ENCODE peak calls at places on chromosomes 2 and 18, in four cellular contexts. J is heart right ventricle, R is tibial artery, C is left ventricle myocardium inferior. L is an unnamed sample. For H3K27me3, the result is how much of the 10 kb centered on the place peaks cover.

GRCh38 chr2:196249860-196250259 is 78.5 kb upstream of the STK17B start:
- DNase-seq in J (no peak), R (no peak), C (no peak), L (no peak)

GRCh38 chr18:23958036-23958435 is 56.5 kb upstream of the TTC39C start:
- DNase-seq in J (peak), R (peak), C (peak), L (no peak)

GRCh38 chr2:1483551-1483950 is 70.3 kb downstream of the TPO start:
- DNase-seq in J (no peak), R (no peak), C (no peak), L (no peak)

GRCh38 chr2:147149589-147150245 is 695.1 kb upstream of the ACVR2A start:
- DNase-seq in J (no peak), R (no peak), C (no peak), L (no peak)

GRCh38 chr18:43830905-43831304 is 553.6 kb upstream of the SYT4 start:
- DNase-seq in J (no peak), R (no peak), C (no peak), L (no peak)

GRCh38 chr2:239195992-239196391 is 204.8 kb downstream of the HDAC4 start:
- DNase-seq in J (no peak), R (peak), C (no peak), L (no peak)

GRCh38 chr2:27118525-27119329 is at the start of gene CGREF1:
- DNase-seq in J (no peak), R (no peak), C (no peak), L (no peak)

GRCh38 chr2:6370753-6371152 is 495.0 kb downstream of the CMPK2 start:
- DNase-seq in J (no peak), R (no peak), C (no peak), L (no peak)

GRCh38 chr2:42970151-42970550 is 177.8 kb upstream of the HAAO start:
- DNase-seq in J (no peak), R (no peak), C (no peak), L (no peak)

GRCh38 chr2:171248205-171248662 is 87.5 kb upstream of the TLK1 start:
- DNase-seq in J (no peak), R (no peak), C (no peak), L (no peak)

GRCh38 chr2:6769346-6769745 is 96.4 kb downstream of the CMPK2 start:
- DNase-seq in J (no peak), R (no peak), C (no peak), L (no peak)

GRCh38 chr2:141015339-141016047 is 1115.3 kb downstream of the LRP1B start:
- DNase-seq in J (peak), R (no peak), C (peak), L (no peak)

GRCh38 chr2:182447843-182448242 is 21.0 kb upstream of the PDE1A start:
- DNase-seq in J (no peak), R (no peak), C (no peak), L (no peak)

GRCh38 chr2:10006248-10007147 is 36.9 kb upstream of the KLF11 start:
- DNase-seq in J (peak), R (peak), C (peak), L (peak)
- H3K27me3 ChIP-seq in J (under half), R (under half), C (under half), L (under half)

DNA sequence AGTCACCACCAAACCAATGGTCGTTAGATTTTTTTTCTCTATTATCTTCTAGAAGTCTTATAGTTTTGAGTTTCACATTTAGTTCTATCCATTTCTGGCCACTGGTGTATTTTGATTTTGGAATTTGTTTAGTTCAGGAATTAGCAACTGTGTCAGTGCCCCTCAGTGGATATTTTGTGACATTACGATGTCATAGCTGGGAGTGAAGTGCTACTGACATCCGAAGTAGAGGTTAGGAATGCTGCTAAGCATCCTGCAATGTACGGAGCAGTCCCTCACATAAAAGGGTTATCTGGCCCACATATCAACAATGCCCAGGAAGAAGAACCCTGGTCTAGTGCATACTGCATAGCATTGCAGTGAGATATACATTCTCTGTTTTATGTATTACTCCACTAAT is 157.4 kb upstream of the RGPD4 start:
- DNase-seq in J (no peak), R (no peak), C (no peak), L (no peak)
- TF ChIP-seq CTCF in J (peak), R (peak), C (peak), L (peak)

GRCh38 chr2:153476491-153477095 is 2.0 kb downstream of the RPRM start:
- DNase-seq in J (no peak), R (no peak), C (no peak), L (no peak)

GRCh38 chr2:153477096-153477555 is 1.4 kb downstream of the RPRM start:
- DNase-seq in J (peak), R (peak), C (no peak), L (no peak)

GRCh38 chr2:153479527-153479926 is 965 bp upstream of the RPRM start:
- DNase-seq in J (no peak), R (no peak), C (no peak), L (no peak)

GRCh38 chr2:153477641-153478288 is 797 bp downstream of the RPRM start:
- DNase-seq in J (peak), R (no peak), C (no peak), L (no peak)

DNA sequence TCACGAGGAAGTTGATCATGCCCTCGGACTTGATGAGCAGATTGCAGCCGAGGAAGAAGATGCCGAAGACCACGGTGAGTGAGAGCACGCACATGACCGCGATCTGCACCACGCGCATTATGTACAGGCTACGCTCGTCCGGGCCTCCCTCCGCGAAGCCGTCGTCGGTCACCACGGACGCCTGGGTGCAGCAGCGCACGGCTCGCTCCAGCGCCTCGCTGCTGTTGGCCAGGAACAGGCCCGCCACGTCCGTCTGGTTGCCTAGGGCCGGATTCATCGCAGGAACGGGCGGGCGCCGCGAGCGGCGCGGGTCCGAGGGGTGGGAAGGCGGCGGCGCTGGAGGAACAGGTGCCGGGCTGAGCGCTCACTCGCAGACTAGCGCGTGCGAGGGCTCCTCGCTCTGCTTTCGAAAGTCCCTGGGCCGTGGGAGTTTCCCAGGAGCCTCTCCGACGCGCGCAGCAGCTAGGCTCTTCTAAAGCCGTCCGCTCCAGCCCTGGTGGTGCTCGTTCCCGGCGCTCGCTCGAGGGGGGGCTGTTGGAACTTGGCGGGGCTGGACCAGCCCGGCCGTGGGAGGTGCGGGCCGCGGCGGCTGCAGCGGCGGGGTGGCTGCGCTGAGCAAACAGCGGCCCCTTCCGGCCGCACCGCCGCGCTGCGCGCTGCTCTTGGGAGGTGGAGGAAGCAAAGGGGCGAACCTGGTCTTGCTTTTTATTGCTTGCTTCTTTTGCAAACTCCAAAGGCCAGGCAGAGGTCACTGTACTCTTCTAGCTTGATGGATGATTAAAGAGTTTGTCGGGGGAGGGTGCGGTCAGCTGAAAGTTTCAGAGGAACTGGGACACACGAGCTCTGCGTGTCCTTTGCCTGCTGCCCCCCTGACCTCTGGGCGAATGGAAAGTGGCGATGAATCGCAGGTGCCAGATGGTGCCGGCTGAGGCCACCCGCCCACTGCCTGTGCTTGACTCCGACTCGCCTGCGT is at the start of gene RPRM:
- DNase-seq in J (peak), R (peak), C (peak), L (peak)
- H3K27me3 ChIP-seq in J (half or more), R (under half), C (half or more), L (half or more)

GRCh38 chr2:37812414-37812813 is 112.7 kb upstream of the RMDN2 start:
- DNase-seq in J (no peak), R (no peak), C (no peak), L (no peak)

GRCh38 chr2:37812941-37813730 is 112.0 kb upstream of the RMDN2 start:
- DNase-seq in J (no peak), R (no peak), C (no peak), L (no peak)

GRCh38 chr2:37809931-37810570 is 115.0 kb upstream of the RMDN2 start:
- DNase-seq in J (no peak), R (no peak), C (no peak), L (no peak)

DNA sequence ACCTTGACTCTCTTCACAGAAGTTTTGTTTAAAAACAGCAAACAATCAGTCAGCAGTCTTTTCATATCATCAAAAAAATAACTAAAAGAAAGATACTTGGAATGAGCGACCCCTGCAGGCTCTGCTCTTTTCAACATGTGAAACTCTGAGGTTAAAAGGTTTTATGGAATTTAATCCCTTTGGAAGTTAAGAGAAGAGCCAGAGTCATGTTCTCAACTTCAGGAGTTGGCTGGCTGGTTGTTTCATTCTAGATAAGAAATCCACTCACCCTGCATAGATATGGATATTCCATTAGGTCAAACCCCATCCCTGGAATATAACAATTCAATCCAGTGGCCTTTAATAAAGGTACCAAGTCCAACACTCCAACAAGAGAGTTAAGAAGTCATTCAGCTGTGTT is 115.6 kb upstream of the RMDN2 start:
- DNase-seq in J (no peak), R (peak), C (no peak), L (no peak)
- TF ChIP-seq CTCF in J (peak), R (peak), C (peak), L (peak)